ENCODE peak calls at places on chromosomes 16 and 17, in nine cellular contexts. V is RPMI8226; D is stimulated activated CD8-positive, alpha-beta memory T cell treated with anti-CD3 and anti-CD28 coated beads, Interleukin-12 subunit alpha, Interleukin-12 subunit beta, amount 100 ng/mL, for 4 hours; T is central memory CD8-positive, alpha-beta T cell; Y is cerebellar cortex; S is HEK293T; L is H7; P is mammary epithelial cell; Q is GF-D8. F is an unnamed sample.

GRCh38 chr17:37844158-37844976 is 79.8 kb upstream of the TBC1D3K start:
- DNase-seq in Q (peak), Y (peak), D (no peak), L (peak), T (no peak), S (peak), P (peak), V (peak), F (peak)

GRCh38 chr17:39761861-39762496 is 24.2 kb downstream of the GRB7 start:
- DNase-seq in Q (no peak), V (no peak), S (no peak), T (no peak), P (no peak), L (no peak), Y (no peak), D (no peak), F (no peak)

GRCh38 chr16:80027007-80027965 is 426.7 kb upstream of the MAF start:
- DNase-seq in Y (no peak), P (peak), L (peak), T (peak), S (peak), Q (no peak), D (peak), V (no peak), F (peak)

GRCh38 chr16:69399361-69399760 is 13.6 kb upstream of the TERF2 start:
- DNase-seq in V (no peak), Y (no peak), D (no peak), P (no peak), Q (no peak), T (no peak), S (no peak), L (no peak), F (no peak)

GRCh38 chr16:56645838-56646237 is 5.8 kb upstream of the MT1B start:
- DNase-seq in T (no peak), L (no peak), D (no peak), Y (no peak), V (no peak), S (no peak), Q (no peak), P (no peak), F (no peak)

GRCh38 chr17:7280519-7281073 is 922 bp upstream of the SLC2A4 start:
- DNase-seq in V (peak), Q (peak), D (peak), Y (peak), S (peak), L (peak), T (peak), P (peak), F (peak)

GRCh38 chr16:69932691-69933392 is 18.3 kb upstream of the CLEC18A start:
- DNase-seq in S (no peak), T (no peak), Y (no peak), L (no peak), P (no peak), D (no peak), V (no peak), Q (no peak), F (no peak)

GRCh38 chr17:78980624-78980972 is 875 bp upstream of the LGALS3BP start:
- DNase-seq in T (no peak), P (no peak), D (no peak), S (no peak), Q (no peak), L (no peak), Y (no peak), V (no peak), F (no peak)

GRCh38 chr17:75288784-75289121 is 480 bp downstream of the SLC25A19 start:
- DNase-seq in P (no peak), L (peak), Y (no peak), D (no peak), S (peak), V (peak), Q (peak), T (peak), F (no peak)

GRCh38 chr17:82804442-82805191 is 35.2 kb downstream of the ZNF750 start:
- DNase-seq in L (peak), Y (peak), P (no peak), V (no peak), S (no peak), Q (no peak), T (no peak), D (no peak), F (no peak)

GRCh38 chr16:89363621-89364393 is 126.6 kb downstream of the ANKRD11 start:
- DNase-seq in L (no peak), Q (peak), P (peak), S (no peak), D (no peak), V (no peak), Y (no peak), T (no peak), F (no peak)

GRCh38 chr16:74448990-74449389 is 27.7 kb upstream of the CLEC18B start:
- DNase-seq in L (no peak), P (peak), V (no peak), T (no peak), D (no peak), Y (no peak), S (no peak), Q (no peak), F (no peak)

GRCh38 chr17:76968707-76969597 is 100.7 kb downstream of the MGAT5B start:
- DNase-seq in Y (peak), D (peak), P (no peak), Q (no peak), L (peak), T (peak), S (peak), V (peak), F (peak)

GRCh38 chr17:40038882-40039513 is 15.2 kb downstream of the MED24 start:
- DNase-seq in L (peak), P (peak), T (no peak), D (no peak), Y (peak), Q (no peak), V (no peak), S (peak), F (no peak)

F was measured in activated T-helper 1 cell treated with Interleukin-2 at 50 U/mL for 16 hours.